ENCODE peak calls at places on chromosomes 4 and X, in ten cellular contexts. B, V, Z, J, F, O, C, X, S and L are unnamed samples.

GRCh38 chrX:19373034-19373891 is 29.5 kb downstream of the PDHA1 start:
- DNase-seq in B (no peak), V (no peak), Z (peak), J (no peak), F (no peak), O (no peak), C (peak), X (peak), S (no peak), L (no peak)

GRCh38 chr4:88791274-88791673 is 93.6 kb upstream of the NAP1L5 start:
- DNase-seq in B (no peak), V (peak), Z (no peak), J (peak), F (peak), O (no peak), C (no peak), X (no peak), S (no peak), L (no peak)

GRCh38 chr4:70954032-70954431 is 39.4 kb upstream of the DCK start:
- DNase-seq in B (no peak), V (no peak), Z (no peak), J (no peak), F (peak), O (no peak), C (no peak), X (no peak), S (no peak), L (no peak)

GRCh38 chrX:103233263-103233662 is 18.4 kb downstream of the BEX4 start:
- DNase-seq in B (no peak), V (no peak), Z (no peak), J (no peak), F (no peak), O (peak), C (no peak), X (no peak), S (no peak), L (no peak)

GRCh38 chr4:152104846-152105462 is 344.1 kb upstream of the GATB start:
- DNase-seq in B (no peak), V (no peak), Z (no peak), J (no peak), F (no peak), O (no peak), C (no peak), X (no peak), S (no peak), L (no peak)

GRCh38 chrX:134423606-134424005 is 36.4 kb upstream of the HPRT1 start:
- DNase-seq in B (no peak), V (peak), Z (no peak), J (peak), F (peak), O (no peak), C (no peak), X (no peak), S (no peak), L (no peak)

GRCh38 chrX:68807818-68808217 is 21.0 kb upstream of the EFNB1 start:
- DNase-seq in B (no peak), V (no peak), Z (peak), J (no peak), F (no peak), O (peak), C (no peak), X (no peak), S (no peak), L (no peak)

GRCh38 chr4:23728393-23728792 is 161.5 kb downstream of the PPARGC1A start:
- DNase-seq in B (no peak), V (no peak), Z (no peak), J (no peak), F (peak), O (no peak), C (no peak), X (no peak), S (no peak), L (peak)

GRCh38 chr4:129822708-129823504 is 727.0 kb downstream of the C4orf33 start:
- DNase-seq in B (no peak), V (no peak), Z (peak), J (no peak), F (peak), O (no peak), C (peak), X (no peak), S (no peak), L (no peak)

GRCh38 chr4:8315343-8316250 is 46.0 kb downstream of the HTRA3 start:
- DNase-seq in B (no peak), V (peak), Z (peak), J (peak), F (peak), O (no peak), C (peak), X (peak), S (no peak), L (no peak)

GRCh38 chr4:141845901-141846300 is 209.5 kb downstream of the IL15 start:
- DNase-seq in B (no peak), V (no peak), Z (no peak), J (no peak), F (no peak), O (no peak), C (no peak), X (no peak), S (no peak), L (no peak)

GRCh38 chrX:28851871-28852270 is 264.6 kb downstream of the IL1RAPL1 start:
- DNase-seq in B (no peak), V (no peak), Z (no peak), J (peak), F (no peak), O (no peak), C (no peak), X (no peak), S (no peak), L (no peak)

GRCh38 chr4:19739101-19739651 is 512.5 kb upstream of the SLIT2 start:
- DNase-seq in B (no peak), V (no peak), Z (no peak), J (no peak), F (peak), O (no peak), C (no peak), X (no peak), S (no peak), L (peak)

GRCh38 chrX:102835504-102836146 is 101.4 kb upstream of the RAB40AL start:
- DNase-seq in B (no peak), V (peak), Z (peak), J (peak), F (no peak), O (no peak), C (peak), X (no peak), S (no peak), L (no peak)

GRCh38 chr4:173448557-173448918 is 49.6 kb upstream of the SCRG1 start:
- DNase-seq in B (no peak), V (no peak), Z (no peak), J (no peak), F (peak), O (no peak), C (no peak), X (no peak), S (no peak), L (no peak)

GRCh38 chr4:140296871-140297570 is 76.4 kb upstream of the SCOC start:
- DNase-seq in B (no peak), V (no peak), Z (peak), J (no peak), F (peak), O (peak), C (no peak), X (no peak), S (no peak), L (no peak)

GRCh38 chr4:32341342-32341741 is 1621.2 kb downstream of the PCDH7 start:
- DNase-seq in B (no peak), V (no peak), Z (no peak), J (no peak), F (no peak), O (no peak), C (no peak), X (no peak), S (no peak), L (no peak)

GRCh38 chr4:53905281-53905934 is 159.0 kb downstream of the CHIC2 start:
- DNase-seq in B (no peak), V (no peak), Z (no peak), J (peak), F (no peak), O (no peak), C (no peak), X (no peak), S (no peak), L (no peak)

GRCh38 chr4:77187231-77187630 is 30.2 kb downstream of the CCNG2 start:
- DNase-seq in B (no peak), V (no peak), Z (no peak), J (no peak), F (no peak), O (no peak), C (no peak), X (no peak), S (no peak), L (no peak)

GRCh38 chr4:65669008-65669971 is 999 bp downstream of the EPHA5 start:
- DNase-seq in B (no peak), V (no peak), Z (peak), J (no peak), F (peak), O (no peak), C (peak), X (peak), S (no peak), L (no peak)

GRCh38 chr4:139528377-139529005 is 27.5 kb downstream of the SETD7 start:
- DNase-seq in B (no peak), V (no peak), Z (no peak), J (no peak), F (peak), O (no peak), C (peak), X (no peak), S (no peak), L (no peak)

GRCh38 chrX:73401591-73402266 is 45.1 kb upstream of the CDX4 start:
- DNase-seq in B (no peak), V (no peak), Z (peak), J (no peak), F (no peak), O (no peak), C (peak), X (no peak), S (no peak), L (no peak)

GRCh38 chrX:101108293-101108692 is 10.3 kb downstream of the CENPI start:
- DNase-seq in B (no peak), V (no peak), Z (no peak), J (no peak), F (peak), O (no peak), C (no peak), X (no peak), S (no peak), L (no peak)

GRCh38 chr4:143481361-143481760 is 32.1 kb upstream of the SMARCA5 start:
- DNase-seq in B (no peak), V (no peak), Z (no peak), J (no peak), F (no peak), O (no peak), C (no peak), X (no peak), S (no peak), L (no peak)

GRCh38 chrX:46713672-46714487 is 45.0 kb downstream of the SLC9A7 start:
- DNase-seq in B (no peak), V (no peak), Z (no peak), J (no peak), F (peak), O (no peak), C (no peak), X (no peak), S (no peak), L (no peak)

GRCh38 chrX:49919617-49920016 is 2.8 kb upstream of the CLCN5 start:
- DNase-seq in B (peak), V (peak), Z (peak), J (peak), F (peak), O (peak), C (peak), X (no peak), S (peak), L (no peak)

GRCh38 chrX:63922221-63922620 is 137.2 kb upstream of the ARHGEF9 start:
- DNase-seq in B (no peak), V (no peak), Z (no peak), J (no peak), F (no peak), O (no peak), C (no peak), X (no peak), S (no peak), L (no peak)

GRCh38 chr4:137968956-137969709 is 273.0 kb downstream of the SLC7A11 start:
- DNase-seq in B (no peak), V (no peak), Z (peak), J (no peak), F (peak), O (peak), C (no peak), X (no peak), S (no peak), L (no peak)

GRCh38 chr4:176839656-176840055 is 46.9 kb upstream of the VEGFC start:
- DNase-seq in B (no peak), V (no peak), Z (no peak), J (no peak), F (no peak), O (no peak), C (no peak), X (no peak), S (no peak), L (no peak)

GRCh38 chr4:79923290-79923689 is 149.7 kb downstream of the ANTXR2 start:
- DNase-seq in B (no peak), V (no peak), Z (no peak), J (no peak), F (no peak), O (no peak), C (no peak), X (no peak), S (no peak), L (no peak)

GRCh38 chr4:55547461-55547770 is 707 bp upstream of the CLOCK start:
- DNase-seq in B (no peak), V (no peak), Z (no peak), J (no peak), F (peak), O (no peak), C (peak), X (peak), S (peak), L (no peak)

GRCh38 chr4:99248714-99249113 is 29.7 kb upstream of the ADH6 start:
- DNase-seq in B (no peak), V (no peak), Z (no peak), J (no peak), F (no peak), O (no peak), C (no peak), X (no peak), S (no peak), L (no peak)

DNA sequence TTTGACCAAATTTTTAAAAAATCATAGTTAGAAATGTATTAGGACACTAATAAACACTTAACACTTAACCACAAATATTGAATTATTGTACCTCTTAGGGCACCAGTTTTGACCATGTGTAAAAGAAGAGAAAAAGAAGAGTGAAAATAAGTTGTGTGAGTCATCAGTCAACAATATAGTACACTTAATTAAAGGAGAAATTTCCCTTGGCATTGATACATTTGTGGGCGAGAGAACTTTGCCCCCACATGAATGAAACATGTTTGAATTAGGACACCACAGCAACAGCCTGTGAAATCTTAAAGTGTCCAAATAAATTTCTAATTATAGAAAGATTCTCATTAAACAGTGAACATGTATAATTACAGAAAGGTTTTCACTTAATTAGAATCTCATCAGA is 1292.8 kb upstream of the TENM3 start:
- DNase-seq in B (no peak), V (no peak), Z (no peak), J (no peak), F (no peak), O (no peak), C (no peak), X (no peak), S (no peak), L (no peak)
- H3K27ac ChIP-seq in B (no peak), V (no peak), Z (no peak), J (no peak), F (no peak), O (no peak), C (no peak), X (no peak), S (no peak), L (peak)

GRCh38 chr4:119627267-119628190 is 1.1 kb downstream of the PDE5A start:
- DNase-seq in B (peak), V (peak), Z (peak), J (no peak), F (peak), O (peak), C (peak), X (peak), S (peak), L (no peak)

GRCh38 chr4:119626943-119627266 is 1.7 kb downstream of the PDE5A start:
- DNase-seq in B (no peak), V (no peak), Z (no peak), J (no peak), F (no peak), O (no peak), C (no peak), X (no peak), S (no peak), L (no peak)

GRCh38 chr4:119628281-119629141 is at the start of gene PDE5A:
- DNase-seq in B (peak), V (peak), Z (peak), J (peak), F (peak), O (peak), C (peak), X (peak), S (peak), L (peak)

GRCh38 chr4:119626420-119626819 is 2.2 kb downstream of the PDE5A start:
- DNase-seq in B (no peak), V (no peak), Z (no peak), J (no peak), F (no peak), O (no peak), C (no peak), X (no peak), S (no peak), L (no peak)

GRCh38 chr4:119623025-119623424 is 5.6 kb downstream of the PDE5A start:
- DNase-seq in B (no peak), V (no peak), Z (no peak), J (no peak), F (peak), O (no peak), C (no peak), X (no peak), S (no peak), L (no peak)
- H3K27ac ChIP-seq in B (no peak), V (no peak), Z (no peak), J (no peak), F (no peak), O (no peak), C (no peak), X (no peak), S (no peak), L (no peak)

GRCh38 chr4:164977243-164978164 is at the start of gene TRIM61:
- DNase-seq in B (peak), V (peak), Z (peak), J (no peak), F (peak), O (peak), C (no peak), X (no peak), S (peak), L (no peak)
- H3K27ac ChIP-seq in B (no peak), V (peak), Z (no peak), J (no peak), F (no peak), O (no peak), C (no peak), X (no peak), S (peak), L (no peak)

GRCh38 chr4:10107111-10108091 is 9.2 kb downstream of the WDR1 start:
- DNase-seq in B (no peak), V (no peak), Z (no peak), J (no peak), F (no peak), O (no peak), C (no peak), X (no peak), S (no peak), L (no peak)

GRCh38 chr4:10106421-10107039 is 10.1 kb downstream of the WDR1 start:
- DNase-seq in B (peak), V (no peak), Z (no peak), J (no peak), F (peak), O (peak), C (no peak), X (no peak), S (no peak), L (peak)

GRCh38 chr4:10105421-10105820 is 11.2 kb downstream of the WDR1 start:
- DNase-seq in B (no peak), V (no peak), Z (no peak), J (no peak), F (no peak), O (no peak), C (no peak), X (no peak), S (no peak), L (no peak)

GRCh38 chr4:10104991-10105276 is 11.7 kb downstream of the WDR1 start:
- DNase-seq in B (no peak), V (no peak), Z (no peak), J (no peak), F (no peak), O (no peak), C (no peak), X (no peak), S (no peak), L (no peak)

GRCh38 chr4:10105920-10106319 is 10.7 kb downstream of the WDR1 start:
- DNase-seq in B (no peak), V (no peak), Z (no peak), J (no peak), F (no peak), O (peak), C (no peak), X (no peak), S (no peak), L (no peak)
- H3K27ac ChIP-seq in B (peak), V (no peak), Z (no peak), J (no peak), F (peak), O (peak), C (no peak), X (no peak), S (peak), L (peak)

DNA sequence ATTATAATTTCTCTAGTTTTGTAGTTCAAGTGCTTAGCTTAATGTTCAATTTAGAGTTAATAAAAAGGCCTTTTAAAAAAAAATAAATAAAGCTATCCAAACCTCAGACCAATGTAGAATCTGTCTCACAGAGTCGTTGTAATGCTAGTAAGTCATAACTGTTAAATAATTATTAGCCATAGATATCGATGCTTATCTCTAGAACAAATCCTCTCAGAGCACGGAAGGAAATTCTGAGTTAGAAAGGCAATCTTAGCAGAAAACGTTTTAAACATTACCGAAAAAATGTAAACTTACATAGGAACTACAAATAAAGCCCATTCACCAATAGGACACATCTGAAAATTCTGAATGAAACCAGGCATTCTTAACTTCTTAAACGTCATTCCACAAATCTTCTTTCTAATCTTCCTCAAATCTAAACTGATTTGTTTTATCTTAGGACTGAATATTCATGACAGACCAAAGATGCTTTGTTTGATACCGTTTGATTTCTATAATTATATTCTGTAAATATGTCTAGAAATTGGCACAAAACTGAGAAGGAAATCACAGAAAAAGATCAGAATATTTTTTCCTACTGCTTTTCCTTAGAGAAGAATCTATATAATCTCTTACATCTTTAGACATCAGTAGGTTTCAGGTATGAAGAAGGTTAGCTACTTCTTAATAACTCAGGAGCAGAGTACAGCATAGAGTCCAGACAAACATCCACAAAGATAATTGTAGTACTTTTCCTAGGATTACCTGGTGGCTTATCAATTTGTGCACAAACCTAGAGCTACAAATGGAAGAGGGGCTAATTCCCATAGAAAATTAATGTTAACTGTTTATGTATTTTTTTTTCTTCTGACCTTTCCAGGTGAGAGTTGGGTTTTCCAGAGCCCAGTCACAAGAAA is 140.7 kb downstream of the BTC start:
- DNase-seq in B (no peak), V (no peak), Z (no peak), J (no peak), F (no peak), O (no peak), C (no peak), X (no peak), S (no peak), L (no peak)
- H3K27ac ChIP-seq in B (no peak), V (no peak), Z (no peak), J (peak), F (no peak), O (no peak), C (no peak), X (no peak), S (no peak), L (peak)